ENCODE peak calls at places on chromosomes 5 and 9, in six cellular contexts. R, E, M, H, I and S are unnamed samples.

GRCh38 chr5:143585970-143586369 is 182.5 kb upstream of the NR3C1 start:
- DNase-seq in R (no peak), E (no peak), H (no peak), I (no peak), M (no peak), S (no peak)

GRCh38 chr9:90142580-90142979 is 500.0 kb downstream of the DIRAS2 start:
- DNase-seq in H (peak; percentile 25), M (no peak), I (peak; percentile 31), E (peak; percentile 33), R (peak; percentile 92), S (no peak)

GRCh38 chr9:37969130-37969529 is 65.2 kb upstream of the SLC25A51 start:
- DNase-seq in H (peak; percentile 57), M (no peak), E (no peak), I (no peak), R (no peak), S (no peak)

GRCh38 chr5:82151217-82151616 is 126.9 kb downstream of the RPS23 start:
- DNase-seq in M (no peak), I (no peak), R (no peak), H (no peak), E (no peak), S (no peak)

GRCh38 chr9:1032181-1032580 is 18.0 kb upstream of the DMRT2 start:
- DNase-seq in H (no peak), R (no peak), M (no peak), I (no peak), E (no peak), S (no peak)

GRCh38 chr5:144139586-144139985 is 30.9 kb downstream of the YIPF5 start:
- DNase-seq in H (no peak), R (no peak), M (no peak), I (no peak), E (no peak), S (no peak)

GRCh38 chr9:131517761-131518190 is 13.3 kb downstream of the UCK1 start:
- DNase-seq in I (no peak), E (no peak), H (peak; percentile 62), R (no peak), M (no peak), S (no peak)

GRCh38 chr5:54024466-54024865 is 285.9 kb downstream of the ARL15 start:
- DNase-seq in H (no peak), R (no peak), M (no peak), I (no peak), E (no peak), S (no peak)

GRCh38 chr9:99834474-99834873 is 12.8 kb downstream of the NR4A3 start:
- DNase-seq in H (no peak), R (no peak), E (no peak), M (no peak), I (no peak), S (no peak)

GRCh38 chr9:133704711-133705181 is 33.4 kb downstream of the SARDH start:
- DNase-seq in M (no peak), H (no peak), R (no peak), E (no peak), I (no peak), S (no peak)

GRCh38 chr9:15250013-15250412 is 57.0 kb downstream of the TTC39B start:
- DNase-seq in H (no peak), I (no peak), M (no peak), R (no peak), E (no peak), S (no peak)

GRCh38 chr9:70285246-70285645 is 26.5 kb downstream of the SMC5 start:
- DNase-seq in M (no peak), H (no peak), I (no peak), E (no peak), R (no peak), S (no peak)

GRCh38 chr5:77847129-77847460 is 71.0 kb upstream of the TBCA start:
- DNase-seq in R (no peak), E (no peak), M (no peak), I (no peak), H (no peak), S (no peak)

GRCh38 chr5:116440329-116440895 is 134.2 kb downstream of the SEMA6A start:
- DNase-seq in E (no peak), I (no peak), H (no peak), R (peak; percentile 56), M (no peak), S (no peak)

GRCh38 chr5:148991606-148992005 is 71.3 kb downstream of the SH3TC2 start:
- DNase-seq in R (no peak), E (no peak), M (no peak), H (no peak), I (no peak), S (no peak)

GRCh38 chr9:84297162-84297821 is 43.3 kb downstream of the SLC28A3 start:
- DNase-seq in H (no peak), R (no peak), E (no peak), M (no peak), I (no peak), S (no peak)

GRCh38 chr5:122327110-122327509 is 15.1 kb downstream of the SNCAIP start:
- DNase-seq in I (no peak), H (no peak), E (no peak), M (no peak), R (peak; percentile 57), S (no peak)

GRCh38 chr9:19379697-19380046 is 364 bp downstream of the RPS6 start:
- DNase-seq in I (no peak), M (no peak), R (peak; percentile 77), E (peak; percentile 32), H (peak; percentile 37), S (peak; percentile 27)

GRCh38 chr5:32245742-32246141 is 67.0 kb downstream of the MTMR12 start:
- DNase-seq in E (no peak), R (no peak), M (no peak), H (no peak), I (no peak), S (no peak)

GRCh38 chr5:169805937-169806700 is 169.0 kb downstream of the DOCK2 start:
- DNase-seq in M (no peak), I (no peak), R (no peak), E (no peak), H (no peak), S (no peak)

GRCh38 chr5:102314328-102314727 is 18.2 kb upstream of the SLCO4C1 start:
- DNase-seq in I (no peak), H (no peak), E (no peak), M (no peak), R (no peak), S (no peak)

GRCh38 chr5:98755406-98755805 is 18.1 kb upstream of the RGMB start:
- DNase-seq in I (no peak), R (no peak), E (no peak), M (no peak), H (no peak), S (no peak)

GRCh38 chr5:34919077-34919476 is 3.6 kb downstream of the BRIX1 start:
- DNase-seq in M (no peak), E (no peak), H (no peak), I (no peak), R (no peak), S (no peak)

GRCh38 chr5:116914869-116915504 is 340.4 kb upstream of the SEMA6A start:
- DNase-seq in E (no peak), R (no peak), M (no peak), I (no peak), H (no peak), S (no peak)

GRCh38 chr5:173780356-173781234 is 107.6 kb upstream of the CPEB4 start:
- DNase-seq in M (no peak), I (no peak), R (no peak), E (no peak), H (no peak), S (no peak)

GRCh38 chr9:132288371-132288770 is 66.4 kb downstream of the SETX start:
- DNase-seq in R (no peak), H (no peak), E (no peak), M (no peak), I (no peak), S (no peak)

GRCh38 chr5:29337030-29337429 is 1856.5 kb upstream of the CDH6 start:
- DNase-seq in M (no peak), H (no peak), R (no peak), E (no peak), I (no peak), S (no peak)

GRCh38 chr5:24177821-24178220 is 467.0 kb downstream of the CDH10 start:
- DNase-seq in R (no peak), E (no peak), I (no peak), H (no peak), M (no peak), S (no peak)

GRCh38 chr5:134175874-134176522 is 752 bp downstream of the SKP1 start:
- DNase-seq in H (peak; percentile 21), M (peak; percentile 74), R (no peak), I (no peak), E (peak; percentile 72), S (no peak)

GRCh38 chr5:137954131-137954879 is 65.0 kb downstream of the PKD2L2 start:
- DNase-seq in I (no peak), H (peak; percentile 61), M (peak; percentile 81), R (no peak), E (no peak), S (no peak)

GRCh38 chr5:8720476-8720875 is 825.4 kb downstream of the SEMA5A start:
- DNase-seq in E (no peak), H (no peak), I (no peak), M (no peak), R (no peak), S (no peak)